ENCODE peak calls at places on chromosomes 3 and 15, in five cellular contexts. One of them, this sample, is unnamed.
A peak's percentile ranks its signal among the peaks of the same experiment; 100 is the strongest.

GRCh38 chr15:49627407-49627877 is 6.6 kb downstream of the DTWD1 start:
- DNase-seq in mesothelial cell of epicardium: no peak
- DNase-seq in transverse colon: no peak
- DNase-seq in stimulated activated CD4-positive, alpha-beta T cell treated with anti-CD3 and anti-CD28 coated beads, Interleukin-1b, Interleukin-23, amount 100 ng/mL, for 24 hours: no peak
- DNase-seq in C1 segment of cervical spinal cord: no peak
- DNase-seq in this sample: no peak

GRCh38 chr15:86751116-86751515 is 671.4 kb downstream of the AGBL1 start:
- DNase-seq in mesothelial cell of epicardium: no peak
- DNase-seq in transverse colon: no peak
- DNase-seq in stimulated activated CD4-positive, alpha-beta T cell treated with anti-CD3 and anti-CD28 coated beads, Interleukin-1b, Interleukin-23, amount 100 ng/mL, for 24 hours: no peak
- DNase-seq in C1 segment of cervical spinal cord: no peak
- DNase-seq in this sample: no peak

GRCh38 chr15:89089316-89090230 is 1.3 kb downstream of the ABHD2 start:
- DNase-seq in mesothelial cell of epicardium: no peak
- DNase-seq in transverse colon: no peak
- DNase-seq in stimulated activated CD4-positive, alpha-beta T cell treated with anti-CD3 and anti-CD28 coated beads, Interleukin-1b, Interleukin-23, amount 100 ng/mL, for 24 hours: no peak
- DNase-seq in C1 segment of cervical spinal cord: no peak
- DNase-seq in this sample: no peak

GRCh38 chr15:31332020-31332680 is 5.5 kb downstream of the KLF13 start:
- DNase-seq in mesothelial cell of epicardium: no peak
- DNase-seq in transverse colon: no peak
- DNase-seq in stimulated activated CD4-positive, alpha-beta T cell treated with anti-CD3 and anti-CD28 coated beads, Interleukin-1b, Interleukin-23, amount 100 ng/mL, for 24 hours: no peak
- DNase-seq in C1 segment of cervical spinal cord: no peak
- DNase-seq in this sample: no peak

GRCh38 chr3:61005591-61005990 is 245.7 kb downstream of the FHIT start:
- DNase-seq in mesothelial cell of epicardium: no peak
- DNase-seq in transverse colon: no peak
- DNase-seq in stimulated activated CD4-positive, alpha-beta T cell treated with anti-CD3 and anti-CD28 coated beads, Interleukin-1b, Interleukin-23, amount 100 ng/mL, for 24 hours: no peak
- DNase-seq in C1 segment of cervical spinal cord: no peak
- DNase-seq in this sample: no peak

GRCh38 chr3:146145642-146146041 is 15.3 kb downstream of the PLOD2 start:
- DNase-seq in mesothelial cell of epicardium: no peak
- DNase-seq in transverse colon: no peak
- DNase-seq in stimulated activated CD4-positive, alpha-beta T cell treated with anti-CD3 and anti-CD28 coated beads, Interleukin-1b, Interleukin-23, amount 100 ng/mL, for 24 hours: no peak
- DNase-seq in C1 segment of cervical spinal cord: no peak
- DNase-seq in this sample: no peak

GRCh38 chr15:45372032-45372995 is 6.0 kb downstream of the GATM start:
- DNase-seq in mesothelial cell of epicardium: no peak
- DNase-seq in transverse colon: no peak
- DNase-seq in stimulated activated CD4-positive, alpha-beta T cell treated with anti-CD3 and anti-CD28 coated beads, Interleukin-1b, Interleukin-23, amount 100 ng/mL, for 24 hours: no peak
- DNase-seq in C1 segment of cervical spinal cord: no peak
- DNase-seq in this sample: peak; percentile 35

GRCh38 chr3:138914870-138915502 is 32.0 kb downstream of the FOXL2 start:
- DNase-seq in mesothelial cell of epicardium: no peak
- DNase-seq in transverse colon: no peak
- DNase-seq in stimulated activated CD4-positive, alpha-beta T cell treated with anti-CD3 and anti-CD28 coated beads, Interleukin-1b, Interleukin-23, amount 100 ng/mL, for 24 hours: no peak
- DNase-seq in C1 segment of cervical spinal cord: no peak
- DNase-seq in this sample: no peak

GRCh38 chr15:51672100-51672731 is 9.1 kb upstream of the SCG3 start:
- DNase-seq in mesothelial cell of epicardium: no peak
- DNase-seq in transverse colon: no peak
- DNase-seq in stimulated activated CD4-positive, alpha-beta T cell treated with anti-CD3 and anti-CD28 coated beads, Interleukin-1b, Interleukin-23, amount 100 ng/mL, for 24 hours: no peak
- DNase-seq in C1 segment of cervical spinal cord: no peak
- DNase-seq in this sample: no peak

GRCh38 chr15:65611888-65612615 is 1.1 kb upstream of the INTS14 start:
- DNase-seq in mesothelial cell of epicardium: no peak
- DNase-seq in transverse colon: no peak
- DNase-seq in stimulated activated CD4-positive, alpha-beta T cell treated with anti-CD3 and anti-CD28 coated beads, Interleukin-1b, Interleukin-23, amount 100 ng/mL, for 24 hours: no peak
- DNase-seq in C1 segment of cervical spinal cord: no peak
- DNase-seq in this sample: no peak

GRCh38 chr3:131803113-131803512 is 231.7 kb downstream of the CPNE4 start:
- DNase-seq in mesothelial cell of epicardium: no peak
- DNase-seq in transverse colon: no peak
- DNase-seq in stimulated activated CD4-positive, alpha-beta T cell treated with anti-CD3 and anti-CD28 coated beads, Interleukin-1b, Interleukin-23, amount 100 ng/mL, for 24 hours: no peak
- DNase-seq in C1 segment of cervical spinal cord: no peak
- DNase-seq in this sample: no peak

GRCh38 chr15:71725215-71725955 is 85.0 kb upstream of the NR2E3 start:
- DNase-seq in mesothelial cell of epicardium: no peak
- DNase-seq in transverse colon: no peak
- DNase-seq in stimulated activated CD4-positive, alpha-beta T cell treated with anti-CD3 and anti-CD28 coated beads, Interleukin-1b, Interleukin-23, amount 100 ng/mL, for 24 hours: no peak
- DNase-seq in C1 segment of cervical spinal cord: no peak
- DNase-seq in this sample: no peak

GRCh38 chr15:48177875-48178611 is at the start of gene MYEF2:
- DNase-seq in mesothelial cell of epicardium: peak; percentile 81
- DNase-seq in transverse colon: peak; percentile 74
- DNase-seq in stimulated activated CD4-positive, alpha-beta T cell treated with anti-CD3 and anti-CD28 coated beads, Interleukin-1b, Interleukin-23, amount 100 ng/mL, for 24 hours: peak; percentile 53
- DNase-seq in C1 segment of cervical spinal cord: peak; percentile 20
- DNase-seq in this sample: peak; percentile 77

GRCh38 chr15:46714959-46715358 is 1002.3 kb upstream of the SEMA6D start:
- DNase-seq in mesothelial cell of epicardium: no peak
- DNase-seq in transverse colon: no peak
- DNase-seq in stimulated activated CD4-positive, alpha-beta T cell treated with anti-CD3 and anti-CD28 coated beads, Interleukin-1b, Interleukin-23, amount 100 ng/mL, for 24 hours: no peak
- DNase-seq in C1 segment of cervical spinal cord: no peak
- DNase-seq in this sample: no peak

GRCh38 chr15:72057548-72058091 is 60.3 kb downstream of the MYO9A start:
- DNase-seq in mesothelial cell of epicardium: no peak
- DNase-seq in transverse colon: no peak
- DNase-seq in stimulated activated CD4-positive, alpha-beta T cell treated with anti-CD3 and anti-CD28 coated beads, Interleukin-1b, Interleukin-23, amount 100 ng/mL, for 24 hours: no peak
- DNase-seq in C1 segment of cervical spinal cord: no peak
- DNase-seq in this sample: no peak

GRCh38 chr3:11698326-11699082 is 54.8 kb upstream of the VGLL4 start:
- DNase-seq in mesothelial cell of epicardium: no peak
- DNase-seq in transverse colon: no peak
- DNase-seq in stimulated activated CD4-positive, alpha-beta T cell treated with anti-CD3 and anti-CD28 coated beads, Interleukin-1b, Interleukin-23, amount 100 ng/mL, for 24 hours: no peak
- DNase-seq in C1 segment of cervical spinal cord: no peak
- DNase-seq in this sample: no peak

GRCh38 chr3:159919873-159920272 is 68.8 kb upstream of the IL12A start:
- DNase-seq in mesothelial cell of epicardium: no peak
- DNase-seq in transverse colon: no peak
- DNase-seq in stimulated activated CD4-positive, alpha-beta T cell treated with anti-CD3 and anti-CD28 coated beads, Interleukin-1b, Interleukin-23, amount 100 ng/mL, for 24 hours: no peak
- DNase-seq in C1 segment of cervical spinal cord: no peak
- DNase-seq in this sample: no peak

GRCh38 chr3:37992271-37993066 is 1.9 kb downstream of the VILL start:
- DNase-seq in mesothelial cell of epicardium: no peak
- DNase-seq in transverse colon: peak; percentile 83
- DNase-seq in stimulated activated CD4-positive, alpha-beta T cell treated with anti-CD3 and anti-CD28 coated beads, Interleukin-1b, Interleukin-23, amount 100 ng/mL, for 24 hours: no peak
- DNase-seq in C1 segment of cervical spinal cord: no peak
- DNase-seq in this sample: no peak

GRCh38 chr15:91946914-91947313 is 93.4 kb downstream of the SLCO3A1 start:
- DNase-seq in mesothelial cell of epicardium: no peak
- DNase-seq in transverse colon: no peak
- DNase-seq in stimulated activated CD4-positive, alpha-beta T cell treated with anti-CD3 and anti-CD28 coated beads, Interleukin-1b, Interleukin-23, amount 100 ng/mL, for 24 hours: no peak
- DNase-seq in C1 segment of cervical spinal cord: no peak
- DNase-seq in this sample: no peak

GRCh38 chr15:68149059-68149458 is 56.1 kb downstream of the CALML4 start:
- DNase-seq in mesothelial cell of epicardium: no peak
- DNase-seq in transverse colon: no peak
- DNase-seq in stimulated activated CD4-positive, alpha-beta T cell treated with anti-CD3 and anti-CD28 coated beads, Interleukin-1b, Interleukin-23, amount 100 ng/mL, for 24 hours: no peak
- DNase-seq in C1 segment of cervical spinal cord: no peak
- DNase-seq in this sample: no peak

GRCh38 chr3:151766454-151766853 is 32.7 kb downstream of the AADACL2 start:
- DNase-seq in mesothelial cell of epicardium: no peak
- DNase-seq in transverse colon: no peak
- DNase-seq in stimulated activated CD4-positive, alpha-beta T cell treated with anti-CD3 and anti-CD28 coated beads, Interleukin-1b, Interleukin-23, amount 100 ng/mL, for 24 hours: no peak
- DNase-seq in C1 segment of cervical spinal cord: no peak
- DNase-seq in this sample: no peak

GRCh38 chr3:170622369-170623159 is 36.7 kb upstream of the SLC7A14 start:
- DNase-seq in mesothelial cell of epicardium: peak; percentile 49
- DNase-seq in transverse colon: no peak
- DNase-seq in stimulated activated CD4-positive, alpha-beta T cell treated with anti-CD3 and anti-CD28 coated beads, Interleukin-1b, Interleukin-23, amount 100 ng/mL, for 24 hours: no peak
- DNase-seq in C1 segment of cervical spinal cord: no peak
- DNase-seq in this sample: peak; percentile 28

GRCh38 chr3:17910922-17911321 is 168.5 kb upstream of the TBC1D5 start:
- DNase-seq in mesothelial cell of epicardium: no peak
- DNase-seq in transverse colon: no peak
- DNase-seq in stimulated activated CD4-positive, alpha-beta T cell treated with anti-CD3 and anti-CD28 coated beads, Interleukin-1b, Interleukin-23, amount 100 ng/mL, for 24 hours: no peak
- DNase-seq in C1 segment of cervical spinal cord: no peak
- DNase-seq in this sample: no peak

GRCh38 chr15:41911691-41912345 is 18.0 kb upstream of the SPTBN5 start:
- DNase-seq in mesothelial cell of epicardium: no peak
- DNase-seq in transverse colon: no peak
- DNase-seq in stimulated activated CD4-positive, alpha-beta T cell treated with anti-CD3 and anti-CD28 coated beads, Interleukin-1b, Interleukin-23, amount 100 ng/mL, for 24 hours: no peak
- DNase-seq in C1 segment of cervical spinal cord: no peak
- DNase-seq in this sample: no peak

GRCh38 chr3:180284331-180285110 is 247.8 kb upstream of the PEX5L start:
- DNase-seq in mesothelial cell of epicardium: no peak
- DNase-seq in transverse colon: no peak
- DNase-seq in stimulated activated CD4-positive, alpha-beta T cell treated with anti-CD3 and anti-CD28 coated beads, Interleukin-1b, Interleukin-23, amount 100 ng/mL, for 24 hours: no peak
- DNase-seq in C1 segment of cervical spinal cord: no peak
- DNase-seq in this sample: no peak

GRCh38 chr15:70559223-70559823 is 204.0 kb downstream of the UACA start:
- DNase-seq in mesothelial cell of epicardium: no peak
- DNase-seq in transverse colon: peak; percentile 51
- DNase-seq in stimulated activated CD4-positive, alpha-beta T cell treated with anti-CD3 and anti-CD28 coated beads, Interleukin-1b, Interleukin-23, amount 100 ng/mL, for 24 hours: peak; percentile 37
- DNase-seq in C1 segment of cervical spinal cord: no peak
- DNase-seq in this sample: no peak

GRCh38 chr3:13399603-13400002 is 20.5 kb downstream of the NUP210 start:
- DNase-seq in mesothelial cell of epicardium: no peak
- DNase-seq in transverse colon: no peak
- DNase-seq in stimulated activated CD4-positive, alpha-beta T cell treated with anti-CD3 and anti-CD28 coated beads, Interleukin-1b, Interleukin-23, amount 100 ng/mL, for 24 hours: no peak
- DNase-seq in C1 segment of cervical spinal cord: no peak
- DNase-seq in this sample: no peak

GRCh38 chr15:68488966-68489365 is 57.0 kb upstream of the ITGA11 start:
- DNase-seq in mesothelial cell of epicardium: no peak
- DNase-seq in transverse colon: no peak
- DNase-seq in stimulated activated CD4-positive, alpha-beta T cell treated with anti-CD3 and anti-CD28 coated beads, Interleukin-1b, Interleukin-23, amount 100 ng/mL, for 24 hours: no peak
- DNase-seq in C1 segment of cervical spinal cord: no peak
- DNase-seq in this sample: no peak

GRCh38 chr3:57065588-57065987 is 5.1 kb downstream of the SPATA12 start:
- DNase-seq in mesothelial cell of epicardium: no peak
- DNase-seq in transverse colon: no peak
- DNase-seq in stimulated activated CD4-positive, alpha-beta T cell treated with anti-CD3 and anti-CD28 coated beads, Interleukin-1b, Interleukin-23, amount 100 ng/mL, for 24 hours: no peak
- DNase-seq in C1 segment of cervical spinal cord: no peak
- DNase-seq in this sample: no peak

GRCh38 chr15:100889359-100890058 is 9.9 kb downstream of the ALDH1A3 start:
- DNase-seq in mesothelial cell of epicardium: peak; percentile 53
- DNase-seq in transverse colon: peak; percentile 37
- DNase-seq in stimulated activated CD4-positive, alpha-beta T cell treated with anti-CD3 and anti-CD28 coated beads, Interleukin-1b, Interleukin-23, amount 100 ng/mL, for 24 hours: no peak
- DNase-seq in C1 segment of cervical spinal cord: no peak
- DNase-seq in this sample: no peak

GRCh38 chr3:88896026-88896425 is 211.4 kb upstream of the EPHA3 start:
- DNase-seq in mesothelial cell of epicardium: no peak
- DNase-seq in transverse colon: no peak
- DNase-seq in stimulated activated CD4-positive, alpha-beta T cell treated with anti-CD3 and anti-CD28 coated beads, Interleukin-1b, Interleukin-23, amount 100 ng/mL, for 24 hours: no peak
- DNase-seq in C1 segment of cervical spinal cord: no peak
- DNase-seq in this sample: no peak

GRCh38 chr3:4071481-4072184 is 231.5 kb upstream of the SETMAR start:
- DNase-seq in mesothelial cell of epicardium: no peak
- DNase-seq in transverse colon: peak; percentile 9
- DNase-seq in stimulated activated CD4-positive, alpha-beta T cell treated with anti-CD3 and anti-CD28 coated beads, Interleukin-1b, Interleukin-23, amount 100 ng/mL, for 24 hours: no peak
- DNase-seq in C1 segment of cervical spinal cord: no peak
- DNase-seq in this sample: no peak

GRCh38 chr15:38563723-38564519 is 693 bp downstream of the RASGRP1 start:
- DNase-seq in mesothelial cell of epicardium: peak; percentile 89
- DNase-seq in transverse colon: peak; percentile 79
- DNase-seq in stimulated activated CD4-positive, alpha-beta T cell treated with anti-CD3 and anti-CD28 coated beads, Interleukin-1b, Interleukin-23, amount 100 ng/mL, for 24 hours: peak; percentile 84
- DNase-seq in C1 segment of cervical spinal cord: no peak
- DNase-seq in this sample: peak; percentile 14

GRCh38 chr3:128469128-128469527 is 2.4 kb upstream of the DNAJB8 start:
- DNase-seq in mesothelial cell of epicardium: no peak
- DNase-seq in transverse colon: no peak
- DNase-seq in stimulated activated CD4-positive, alpha-beta T cell treated with anti-CD3 and anti-CD28 coated beads, Interleukin-1b, Interleukin-23, amount 100 ng/mL, for 24 hours: no peak
- DNase-seq in C1 segment of cervical spinal cord: no peak
- DNase-seq in this sample: no peak

GRCh38 chr15:50353251-50353998 is 1.6 kb downstream of the GABPB1 start:
- DNase-seq in mesothelial cell of epicardium: no peak
- DNase-seq in transverse colon: no peak
- DNase-seq in stimulated activated CD4-positive, alpha-beta T cell treated with anti-CD3 and anti-CD28 coated beads, Interleukin-1b, Interleukin-23, amount 100 ng/mL, for 24 hours: no peak
- DNase-seq in C1 segment of cervical spinal cord: no peak
- DNase-seq in this sample: no peak

GRCh38 chr3:20352547-20353164 is 166.7 kb upstream of the SGO1 start:
- DNase-seq in mesothelial cell of epicardium: no peak
- DNase-seq in transverse colon: no peak
- DNase-seq in stimulated activated CD4-positive, alpha-beta T cell treated with anti-CD3 and anti-CD28 coated beads, Interleukin-1b, Interleukin-23, amount 100 ng/mL, for 24 hours: no peak
- DNase-seq in C1 segment of cervical spinal cord: no peak
- DNase-seq in this sample: no peak